ENCODE peak calls at places on chromosome 11, in nine cellular contexts. Z is uterus; S is NCI-H460; D is brain microvascular endothelial cell; L is activated naive CD8-positive, alpha-beta T cell treated with anti-CD3 and anti-CD28 coated beads, Interleukin-2, amount 10 ng/mL, durations not matched to agents 7 days and 5 days; M is amygdala; Y is A549; O is NCI-H510A; Q is DMS153. J is an unnamed sample.

GRCh38 chr11:112178428-112178827 is 3.1 kb downstream of the BCO2 start:
- DNase-seq in Z (no peak), S (no peak), D (no peak), L (no peak), M (no peak), Y (no peak), O (no peak), Q (no peak), J (no peak)

GRCh38 chr11:66951927-66952337 is 6.3 kb downstream of the PC start:
- DNase-seq in Z (no peak), S (no peak), D (no peak), L (no peak), M (no peak), Y (no peak), O (peak; percentile 49), Q (no peak), J (no peak)

GRCh38 chr11:11931461-11932055 is 76.9 kb downstream of the DKK3 start:
- DNase-seq in Z (peak; percentile 44), S (peak; percentile 46), D (peak; percentile 56), L (no peak), M (no peak), Y (peak; percentile 64), O (no peak), Q (no peak), J (peak; percentile 59)

GRCh38 chr11:128621491-128622136 is 34.3 kb upstream of the ETS1 start:
- DNase-seq in Z (peak; percentile 80), S (no peak), D (peak; percentile 98), L (no peak), M (no peak), Y (no peak), O (no peak), Q (no peak), J (no peak)

GRCh38 chr11:102812188-102812587 is 14.2 kb upstream of the MMP1 start:
- DNase-seq in Z (no peak), S (no peak), D (no peak), L (no peak), M (no peak), Y (no peak), O (no peak), Q (no peak), J (no peak)

GRCh38 chr11:118957549-118957948 is 1.5 kb downstream of the UPK2 start:
- DNase-seq in Z (no peak), S (no peak), D (no peak), L (no peak), M (no peak), Y (no peak), O (no peak), Q (no peak), J (no peak)

GRCh38 chr11:83004855-83005556 is 66.7 kb downstream of the RAB30 start:
- DNase-seq in Z (no peak), S (no peak), D (no peak), L (no peak), M (no peak), Y (no peak), O (no peak), Q (no peak), J (no peak)

GRCh38 chr11:71342951-71343827 is 90.8 kb upstream of the SHANK2 start:
- DNase-seq in Z (no peak), S (peak; percentile 50), D (peak; percentile 6), L (no peak), M (no peak), Y (peak; percentile 60), O (peak; percentile 18), Q (no peak), J (peak; percentile 32)

GRCh38 chr11:16372355-16372754 is 16.0 kb upstream of the SOX6 start:
- DNase-seq in Z (no peak), S (no peak), D (no peak), L (no peak), M (no peak), Y (no peak), O (no peak), Q (no peak), J (no peak)

J was measured in COLO829.